ENCODE peak calls at places on chromosome 19, in nine cellular contexts. S is breast epithelium, M is GM12891, U is SK-N-SH, V is HCT116, R is Panc1, D is K562, H is GM12878, N is spleen. B is an unnamed sample.

GRCh38 chr19:44998025-44998424 is 3.2 kb upstream of the RELB start:
- DNase-seq in S (no peak), M (no peak), U (no peak), V (no peak), R (no peak), D (no peak), H (no peak), N (no peak), B (no peak)

GRCh38 chr19:459724-460511 is 915 bp downstream of the SHC2 start:
- DNase-seq in S (peak), M (no peak), U (peak), V (no peak), R (no peak), D (peak), H (no peak), N (no peak), B (peak)

GRCh38 chr19:3982701-3983541 is 2.3 kb downstream of the EEF2 start:
- DNase-seq in S (no peak), M (peak), U (peak), V (no peak), R (no peak), D (peak), H (no peak), N (peak), B (no peak)

GRCh38 chr19:43526884-43527859 is at the start of gene ETHE1:
- DNase-seq in S (peak), M (peak), U (peak), V (no peak), R (no peak), D (peak), H (no peak), N (peak), B (peak)

GRCh38 chr19:50447053-50447452 is 14.4 kb downstream of the MYBPC2 start:
- DNase-seq in S (no peak), M (no peak), U (no peak), V (no peak), R (no peak), D (no peak), H (no peak), N (no peak), B (no peak)

GRCh38 chr19:34639491-34640085 is 37.4 kb downstream of the SCGB2B2 start:
- DNase-seq in S (no peak), M (no peak), U (peak), V (peak), R (peak), D (peak), H (peak), N (no peak), B (peak)

GRCh38 chr19:4713384-4713951 is 10.2 kb downstream of the DPP9 start:
- DNase-seq in S (peak), M (no peak), U (peak), V (peak), R (peak), D (no peak), H (no peak), N (no peak), B (no peak)

GRCh38 chr19:2668188-2668763 is 34.2 kb downstream of the GNG7 start:
- DNase-seq in S (no peak), M (peak), U (no peak), V (no peak), R (no peak), D (no peak), H (no peak), N (no peak), B (no peak)

GRCh38 chr19:46537136-46538097 is 41.8 kb upstream of the PNMA8B start:
- DNase-seq in S (no peak), M (no peak), U (peak), V (no peak), R (no peak), D (peak), H (no peak), N (peak), B (peak)

GRCh38 chr19:32339988-32340874 is 5.2 kb upstream of the ZNF507 start:
- DNase-seq in S (peak), M (peak), U (peak), V (no peak), R (peak), D (peak), H (no peak), N (peak), B (peak)

GRCh38 chr19:46732172-46732938 is 13.5 kb upstream of the FKRP start:
- DNase-seq in S (no peak), M (no peak), U (no peak), V (no peak), R (no peak), D (no peak), H (no peak), N (peak), B (no peak)

GRCh38 chr19:32748497-32748896 is 28.9 kb downstream of the TDRD12 start:
- DNase-seq in S (no peak), M (peak), U (peak), V (no peak), R (no peak), D (peak), H (no peak), N (no peak), B (peak)

GRCh38 chr19:46823049-46823448 is 27.6 kb downstream of the AP2S1 start:
- DNase-seq in S (no peak), M (no peak), U (no peak), V (no peak), R (no peak), D (no peak), H (no peak), N (no peak), B (no peak)

GRCh38 chr19:10292789-10293636 is 3.3 kb downstream of the ICAM5 start:
- DNase-seq in S (no peak), M (no peak), U (no peak), V (no peak), R (no peak), D (peak), H (no peak), N (no peak), B (peak)

GRCh38 chr19:35120492-35120891 is 4.9 kb downstream of the FXYD3 start:
- DNase-seq in S (no peak), M (no peak), U (no peak), V (no peak), R (no peak), D (no peak), H (no peak), N (no peak), B (no peak)

GRCh38 chr19:33691736-33692135 is 70.0 kb downstream of the CHST8 start:
- DNase-seq in S (peak), M (no peak), U (no peak), V (no peak), R (no peak), D (no peak), H (no peak), N (peak), B (no peak)

GRCh38 chr19:45470147-45471081 is 2.6 kb downstream of the FOSB start:
- DNase-seq in S (no peak), M (no peak), U (no peak), V (no peak), R (no peak), D (peak), H (no peak), N (peak), B (no peak)

GRCh38 chr19:54209748-54210494 is 9.3 kb downstream of the RPS9 start:
- DNase-seq in S (peak), M (no peak), U (peak), V (peak), R (peak), D (peak), H (no peak), N (no peak), B (no peak)
- TF ChIP-seq POLR2AphosphoS5 in S (no peak), M (no peak), U (peak), V (no peak), R (peak), D (peak), H (no peak), N (peak), B (no peak)

GRCh38 chr19:48346161-48346560 is 17.6 kb downstream of the TMEM143 start:
- DNase-seq in S (no peak), M (no peak), U (no peak), V (no peak), R (no peak), D (no peak), H (no peak), N (no peak), B (no peak)

GRCh38 chr19:48350856-48351255 is 12.9 kb downstream of the TMEM143 start:
- DNase-seq in S (no peak), M (no peak), U (no peak), V (no peak), R (no peak), D (no peak), H (no peak), N (no peak), B (no peak)

GRCh38 chr19:48348737-48349136 is 15.0 kb downstream of the TMEM143 start:
- DNase-seq in S (no peak), M (no peak), U (no peak), V (no peak), R (no peak), D (no peak), H (no peak), N (no peak), B (no peak)

GRCh38 chr19:48344892-48345291 is 18.8 kb downstream of the TMEM143 start:
- DNase-seq in S (no peak), M (no peak), U (no peak), V (no peak), R (no peak), D (peak), H (no peak), N (no peak), B (peak)

GRCh38 chr19:48348039-48348438 is 15.7 kb downstream of the TMEM143 start:
- DNase-seq in S (no peak), M (no peak), U (no peak), V (no peak), R (no peak), D (no peak), H (no peak), N (no peak), B (no peak)
- TF ChIP-seq POLR2AphosphoS5 in S (no peak), M (no peak), U (no peak), V (no peak), R (no peak), D (no peak), H (no peak), N (no peak), B (no peak)

DNA sequence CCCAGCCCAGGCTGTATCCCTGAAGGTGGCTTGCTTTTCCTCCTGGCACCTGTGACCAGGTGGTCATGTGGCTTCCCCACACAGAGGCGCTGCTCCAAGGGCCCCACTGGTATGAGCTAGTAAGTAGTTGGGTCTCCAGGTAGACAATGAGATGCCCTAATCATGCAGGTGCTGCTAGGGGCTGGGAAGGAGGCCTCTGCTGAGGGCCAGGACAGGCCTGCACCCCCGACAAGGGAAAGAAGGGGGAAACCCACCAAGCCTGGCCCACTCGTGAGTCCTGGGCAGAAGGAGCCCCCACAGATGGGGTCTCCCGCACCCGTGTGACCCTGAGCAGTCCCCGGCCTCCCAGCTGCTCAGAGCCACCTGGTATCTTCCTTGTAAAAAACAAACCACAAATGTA is 13.2 kb downstream of the PEX11G start:
- DNase-seq in S (no peak), M (no peak), U (peak), V (no peak), R (no peak), D (no peak), H (no peak), N (no peak), B (no peak)
- TF ChIP-seq POLR2AphosphoS5 in S (no peak), M (no peak), U (no peak), V (no peak), R (no peak), D (no peak), H (no peak), N (no peak), B (no peak)

GRCh38 chr19:39129116-39129515 is 3.5 kb downstream of the PAK4 start:
- DNase-seq in S (no peak), M (no peak), U (no peak), V (no peak), R (no peak), D (no peak), H (no peak), N (no peak), B (no peak)
- TF ChIP-seq POLR2AphosphoS5 in S (no peak), M (no peak), U (no peak), V (no peak), R (no peak), D (no peak), H (no peak), N (no peak), B (no peak)

DNA sequence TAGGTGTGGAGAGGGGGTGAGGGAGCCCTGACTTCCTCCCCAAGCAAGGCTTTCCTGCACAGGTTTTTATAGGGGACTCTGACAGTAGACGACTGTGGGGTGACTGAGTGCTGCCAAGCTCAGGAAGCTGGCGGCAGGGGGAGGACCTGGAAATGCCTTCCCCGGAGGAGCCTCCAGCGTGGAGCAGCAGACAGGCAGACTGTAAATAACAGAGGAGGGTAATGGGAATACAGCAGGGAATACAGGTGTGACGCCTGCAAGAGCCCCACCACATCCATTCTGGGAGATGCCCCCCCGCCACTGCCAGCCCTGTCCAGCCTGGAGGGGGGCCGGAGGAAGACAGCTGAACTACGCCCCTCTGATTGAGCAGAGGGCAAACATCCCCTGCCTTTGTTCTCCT is 190.4 kb downstream of the UQCRFS1 start:
- DNase-seq in S (no peak), M (no peak), U (no peak), V (no peak), R (no peak), D (no peak), H (no peak), N (no peak), B (no peak)
- TF ChIP-seq POLR2AphosphoS5 in S (no peak), M (no peak), U (no peak), V (no peak), R (no peak), D (no peak), H (no peak), N (no peak), B (no peak)

DNA sequence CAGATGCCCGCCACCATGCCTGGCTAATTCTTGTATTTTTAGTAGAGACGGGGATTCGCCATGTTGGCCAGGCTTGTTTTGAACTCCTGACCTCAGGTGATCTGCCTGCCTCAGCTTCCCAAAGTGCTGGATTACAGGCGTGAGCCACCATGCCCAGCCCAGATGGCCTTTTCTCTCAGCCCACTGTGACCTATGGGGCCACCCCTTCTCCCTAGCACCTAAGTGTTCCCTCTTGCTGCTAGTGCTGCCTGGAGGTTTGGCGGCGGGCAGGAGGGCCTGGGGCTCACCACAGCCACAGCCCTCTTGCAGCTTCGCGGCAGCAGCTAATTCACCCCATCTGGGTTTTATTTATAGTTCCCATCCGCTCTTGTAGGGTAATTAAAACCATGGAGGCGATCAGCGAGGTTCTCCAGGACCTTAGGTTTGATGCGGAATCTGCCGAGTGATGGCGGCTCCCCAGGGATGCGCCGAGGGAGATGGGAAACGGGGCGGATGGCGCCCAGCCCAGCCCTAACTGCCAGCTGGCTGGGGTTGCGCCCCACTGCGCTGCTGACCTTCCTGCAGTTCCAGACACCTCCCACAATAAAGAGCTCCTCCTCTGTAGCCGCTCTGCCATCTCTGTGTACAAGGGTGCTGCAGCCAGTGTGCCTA is 3.3 kb downstream of the REX1BD start:
- DNase-seq in S (no peak), M (no peak), U (peak), V (no peak), R (no peak), D (no peak), H (no peak), N (no peak), B (no peak)
- TF ChIP-seq POLR2AphosphoS5 in S (no peak), M (no peak), U (no peak), V (no peak), R (no peak), D (no peak), H (no peak), N (no peak), B (no peak)

GRCh38 chr19:8413593-8413923 is 453 bp downstream of the MARCHF2 start:
- DNase-seq in S (no peak), M (no peak), U (no peak), V (no peak), R (no peak), D (no peak), H (no peak), N (no peak), B (no peak)

GRCh38 chr19:8412783-8413592 is at the start of gene MARCHF2:
- DNase-seq in S (peak), M (peak), U (peak), V (peak), R (peak), D (peak), H (peak), N (peak), B (peak)
- TF ChIP-seq POLR2AphosphoS5 in S (no peak), M (no peak), U (no peak), V (no peak), R (no peak), D (no peak), H (no peak), N (peak), B (no peak)

DNA sequence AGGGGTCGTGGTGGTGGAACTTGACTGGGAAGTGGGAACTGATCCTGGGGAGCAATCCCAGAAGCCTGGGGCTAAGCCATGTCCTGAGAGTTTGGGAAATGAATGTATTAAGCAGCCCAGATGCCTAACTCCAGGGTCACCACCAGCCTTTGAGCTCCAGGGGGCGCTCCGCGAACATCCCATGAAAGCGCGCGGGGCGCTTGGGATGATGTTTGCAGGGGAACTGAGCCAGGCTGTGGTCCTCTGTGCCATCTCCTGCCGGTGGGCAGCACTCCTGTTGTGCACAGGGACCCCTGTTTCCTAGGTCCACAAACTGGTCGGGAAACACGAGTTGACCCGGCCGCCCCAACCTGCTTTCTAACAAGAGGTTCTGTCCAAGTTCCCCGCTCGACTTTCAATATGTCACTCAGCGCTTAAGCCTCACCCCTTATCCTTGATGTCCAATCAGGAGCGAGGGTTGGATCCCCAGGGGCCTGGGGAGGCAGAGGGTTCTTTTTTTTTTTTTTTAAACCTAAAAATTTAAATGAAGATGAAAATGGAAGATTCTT is 14.4 kb downstream of the LEUTX start:
- DNase-seq in S (peak), M (peak), U (peak), V (peak), R (peak), D (peak), H (peak), N (peak), B (peak)
- TF ChIP-seq POLR2AphosphoS5 in S (no peak), M (no peak), U (no peak), V (no peak), R (no peak), D (no peak), H (no peak), N (no peak), B (peak)

GRCh38 chr19:42370667-42371066 is 19.4 kb downstream of the CNFN start:
- DNase-seq in S (no peak), M (no peak), U (no peak), V (no peak), R (no peak), D (no peak), H (no peak), N (no peak), B (peak)
- TF ChIP-seq POLR2AphosphoS5 in S (no peak), M (no peak), U (no peak), V (no peak), R (no peak), D (no peak), H (no peak), N (no peak), B (no peak)

GRCh38 chr19:1574763-1575162 is 6.6 kb upstream of the MEX3D start:
- DNase-seq in S (no peak), M (no peak), U (no peak), V (no peak), R (no peak), D (no peak), H (no peak), N (no peak), B (no peak)

GRCh38 chr19:1575323-1576241 is 7.5 kb upstream of the MEX3D start:
- DNase-seq in S (no peak), M (no peak), U (no peak), V (no peak), R (no peak), D (no peak), H (no peak), N (no peak), B (no peak)

GRCh38 chr19:1577929-1578618 is 9.9 kb upstream of the MEX3D start:
- DNase-seq in S (no peak), M (no peak), U (no peak), V (no peak), R (no peak), D (no peak), H (no peak), N (no peak), B (no peak)

GRCh38 chr19:1577090-1577928 is 9.2 kb upstream of the MEX3D start:
- DNase-seq in S (no peak), M (no peak), U (no peak), V (no peak), R (no peak), D (no peak), H (no peak), N (no peak), B (no peak)

GRCh38 chr19:1576242-1577089 is 8.3 kb upstream of the MEX3D start:
- DNase-seq in S (no peak), M (no peak), U (no peak), V (no peak), R (no peak), D (no peak), H (no peak), N (no peak), B (no peak)
- TF ChIP-seq POLR2AphosphoS5 in S (no peak), M (no peak), U (no peak), V (no peak), R (no peak), D (no peak), H (no peak), N (no peak), B (no peak)